ENCODE peak calls at places on chromosome 5, in seven cellular contexts. S is stimulated activated CD4-positive, alpha-beta T cell treated with anti-CD3 and anti-CD28 coated beads, Interleukin-15, amount 100 ng/mL, for 1 hour; T is germinal center; J is omental fat pad; O is ACHN; X is substantia nigra; B is sigmoid colon. K is an unnamed sample.

GRCh38 chr5:79932510-79933504 is 58.3 kb downstream of the MTX3 start:
- DNase-seq in S (no peak), T (no peak), J (no peak), O (no peak), X (no peak), B (no peak), K (no peak)

GRCh38 chr5:132754947-132755346 is 7.7 kb downstream of the CCNI2 start:
- DNase-seq in S (no peak), T (no peak), J (no peak), O (peak), X (no peak), B (no peak), K (no peak)

GRCh38 chr5:22988937-22989336 is 135.8 kb upstream of the CDH12 start:
- DNase-seq in S (no peak), T (no peak), J (no peak), O (no peak), X (no peak), B (no peak), K (no peak)

GRCh38 chr5:161549106-161549505 is 2.6 kb upstream of the GABRB2 start:
- DNase-seq in S (no peak), T (no peak), J (no peak), O (no peak), X (no peak), B (no peak), K (no peak)

GRCh38 chr5:112594060-112594850 is 143.4 kb upstream of the APC start:
- DNase-seq in S (no peak), T (no peak), J (no peak), O (no peak), X (peak), B (no peak), K (no peak)

GRCh38 chr5:154603978-154604679 is 126.1 kb upstream of the HAND1 start:
- DNase-seq in S (no peak), T (no peak), J (no peak), O (no peak), X (no peak), B (peak), K (no peak)

GRCh38 chr5:14035859-14036440 is 91.5 kb upstream of the DNAH5 start:
- DNase-seq in S (no peak), T (peak), J (no peak), O (peak), X (no peak), B (no peak), K (no peak)

GRCh38 chr5:43802119-43802518 is 199.1 kb downstream of the NNT start:
- DNase-seq in S (no peak), T (no peak), J (no peak), O (no peak), X (no peak), B (no peak), K (no peak)

GRCh38 chr5:166722939-166723338 is 1568.5 kb upstream of the WWC1 start:
- DNase-seq in S (no peak), T (no peak), J (no peak), O (peak), X (no peak), B (no peak), K (no peak)

GRCh38 chr5:146395233-146395632 is 51.9 kb upstream of the TCERG1 start:
- DNase-seq in S (no peak), T (no peak), J (no peak), O (no peak), X (no peak), B (no peak), K (no peak)

GRCh38 chr5:141476132-141476909 is 555 bp downstream of the PCDHGC3 start:
- DNase-seq in S (no peak), T (peak), J (no peak), O (peak), X (no peak), B (peak), K (peak)

GRCh38 chr5:150407097-150407720 is 5.5 kb downstream of the CD74 start:
- DNase-seq in S (no peak), T (no peak), J (no peak), O (no peak), X (no peak), B (no peak), K (no peak)

GRCh38 chr5:1343315-1343751 is 1.6 kb downstream of the CLPTM1L start:
- DNase-seq in S (no peak), T (no peak), J (no peak), O (no peak), X (no peak), B (no peak), K (no peak)

GRCh38 chr5:122076023-122076422 is 2.0 kb downstream of the LOX start:
- DNase-seq in S (no peak), T (no peak), J (no peak), O (peak), X (no peak), B (no peak), K (no peak)

GRCh38 chr5:170076211-170076610 is 29.5 kb upstream of the FOXI1 start:
- DNase-seq in S (no peak), T (no peak), J (no peak), O (no peak), X (no peak), B (no peak), K (no peak)

GRCh38 chr5:54362992-54363630 is 52.7 kb upstream of the ARL15 start:
- DNase-seq in S (no peak), T (no peak), J (no peak), O (no peak), X (no peak), B (no peak), K (no peak)

GRCh38 chr5:115260248-115260647 is 2.4 kb downstream of the PGGT1B start:
- DNase-seq in S (no peak), T (no peak), J (no peak), O (no peak), X (no peak), B (no peak), K (no peak)

GRCh38 chr5:125575561-125576504 is 829.4 kb upstream of the ZNF608 start:
- DNase-seq in S (no peak), T (no peak), J (no peak), O (no peak), X (peak), B (peak), K (peak)

GRCh38 chr5:177426566-177427210 is at the start of gene GRK6:
- DNase-seq in S (peak), T (peak), J (no peak), O (peak), X (no peak), B (peak), K (no peak)

GRCh38 chr5:177189965-177190364 is 56.4 kb downstream of the NSD1 start:
- DNase-seq in S (no peak), T (no peak), J (no peak), O (no peak), X (no peak), B (no peak), K (no peak)